ENCODE peak calls at places on chromosomes 11 and 22, in five cellular contexts. G is HepG2, L is H1, H is K562, J is GM12878. X is an unnamed sample.

GRCh38 chr11:86440305-86440716 is 65.6 kb downstream of the CCDC81 start:
- DNase-seq in G (no peak), H (no peak), L (no peak), J (no peak), X (no peak)

GRCh38 chr11:130055637-130056036 is 14.1 kb upstream of the APLP2 start:
- DNase-seq in J (no peak), L (no peak), G (no peak), H (no peak), X (no peak)

GRCh38 chr11:134562176-134562575 is 150.1 kb upstream of the B3GAT1 start:
- DNase-seq in L (no peak), G (no peak), H (no peak), J (no peak), X (no peak)

GRCh38 chr11:67320011-67320410 is 16.7 kb downstream of the SSH3 start:
- DNase-seq in G (no peak), L (no peak), H (no peak), J (no peak), X (no peak)

GRCh38 chr22:49133541-49133940 is 694.1 kb downstream of the BRD1 start:
- DNase-seq in G (no peak), H (no peak), L (no peak), J (no peak), X (no peak)

GRCh38 chr11:47378011-47378835 is at the start of gene SPI1:
- DNase-seq in G (no peak), H (peak), L (no peak), J (peak), X (no peak)

GRCh38 chr11:130269544-130269943 is 45.2 kb downstream of the ZBTB44 start:
- DNase-seq in L (no peak), G (no peak), H (no peak), J (peak), X (no peak)

GRCh38 chr11:56122073-56122472 is at the start of gene OR8H3:
- DNase-seq in G (no peak), L (no peak), H (no peak), J (no peak), X (no peak)

GRCh38 chr22:24330636-24331035 is 60.0 kb downstream of the SPECC1L start:
- DNase-seq in J (no peak), L (no peak), G (no peak), H (no peak), X (no peak)

GRCh38 chr22:34278121-34278520 is 357.8 kb upstream of the LARGE1 start:
- DNase-seq in G (no peak), L (no peak), J (no peak), H (no peak), X (no peak)

GRCh38 chr11:128503231-128503991 is 83.9 kb downstream of the ETS1 start:
- DNase-seq in L (no peak), H (no peak), G (no peak), J (no peak), X (no peak)

GRCh38 chr22:30279389-30279788 is 9.9 kb downstream of the CASTOR1 start:
- DNase-seq in J (no peak), G (no peak), H (no peak), L (no peak), X (no peak)

GRCh38 chr11:132140056-132140455 is 769.6 kb downstream of the NTM start:
- DNase-seq in J (no peak), G (no peak), L (no peak), H (no peak), X (no peak)

GRCh38 chr11:27700351-27701261 is at the start of gene BDNF:
- DNase-seq in L (no peak), H (no peak), G (no peak), J (no peak), X (no peak)

GRCh38 chr11:114616516-114616915 is 20.9 kb upstream of the NXPE4 start:
- DNase-seq in J (no peak), L (no peak), H (no peak), G (no peak), X (no peak)

GRCh38 chr11:20374746-20375305 is 11.3 kb downstream of the HTATIP2 start:
- DNase-seq in L (no peak), H (no peak), J (no peak), G (no peak), X (no peak)

GRCh38 chr11:20894296-20894695 is 224.9 kb downstream of the NELL1 start:
- DNase-seq in H (no peak), J (no peak), G (no peak), L (no peak), X (no peak)

GRCh38 chr22:23054531-23055257 is 15.6 kb upstream of the GNAZ start:
- DNase-seq in J (peak), G (no peak), H (no peak), L (no peak), X (no peak)

GRCh38 chr11:105699203-105699602 is 89.3 kb downstream of the GRIA4 start:
- DNase-seq in J (no peak), G (no peak), H (no peak), L (no peak), X (no peak)

GRCh38 chr11:117481036-117481435 is 153.4 kb downstream of the CEP164 start:
- DNase-seq in G (no peak), L (no peak), J (no peak), H (no peak), X (no peak)

GRCh38 chr22:33723915-33724314 is 196.4 kb downstream of the LARGE1 start:
- DNase-seq in H (no peak), J (no peak), G (no peak), L (no peak), X (no peak)

GRCh38 chr11:65261591-65262380 is at the start of gene POLA2:
- DNase-seq in L (peak), G (peak), H (peak), J (peak), X (peak)

GRCh38 chr22:29369460-29369859 is 18.9 kb downstream of the AP1B1 start:
- DNase-seq in G (no peak), J (no peak), L (peak), H (peak), X (no peak)

GRCh38 chr11:124481365-124482323 is 36.1 kb upstream of the OR8B8 start:
- DNase-seq in H (peak), J (no peak), L (no peak), G (peak), X (no peak)

GRCh38 chr22:23110922-23111527 is 30.8 kb downstream of the RSPH14 start:
- DNase-seq in H (peak), J (no peak), L (no peak), G (no peak), X (no peak)

DNA sequence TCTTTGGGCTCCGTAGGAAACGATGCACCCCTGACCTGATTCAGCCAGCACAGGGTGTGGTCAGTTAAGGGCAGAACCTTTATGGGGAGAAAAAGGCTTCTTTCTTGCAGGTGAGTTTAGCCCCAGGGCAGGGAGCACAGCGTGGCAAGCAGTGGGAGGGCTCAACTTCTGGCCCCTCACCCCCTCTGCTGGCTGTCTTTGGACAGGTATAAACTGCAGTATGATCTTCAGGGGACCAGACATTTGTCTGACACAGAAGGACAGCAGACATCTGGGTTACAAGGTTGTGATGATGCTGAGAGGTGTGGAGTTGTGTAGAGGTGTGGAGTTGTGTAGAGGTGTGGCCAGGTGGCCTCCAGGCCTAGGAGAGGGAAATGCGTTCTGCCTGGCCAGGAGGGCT is 324.0 kb upstream of the PLET1 start:
- DNase-seq in G (no peak), H (peak), J (no peak), L (peak), X (no peak)
- TF ChIP-seq ATF3 in G (no peak), H (no peak), J (no peak), L (no peak), X (no peak)

GRCh38 chr22:37222440-37222971 is 10.2 kb upstream of the SSTR3 start:
- DNase-seq in H (no peak), J (no peak), G (no peak), L (no peak), X (no peak)
- TF ChIP-seq CEBPB in H (no peak), J (no peak), G (no peak), L (no peak), X (no peak)

GRCh38 chr11:71470956-71471355 is 18.0 kb downstream of the NADSYN1 start:
- DNase-seq in H (no peak), L (no peak), G (no peak), J (no peak), X (no peak)
- TF ChIP-seq ATF3 in H (no peak), L (no peak), G (no peak), J (no peak), X (no peak)

DNA sequence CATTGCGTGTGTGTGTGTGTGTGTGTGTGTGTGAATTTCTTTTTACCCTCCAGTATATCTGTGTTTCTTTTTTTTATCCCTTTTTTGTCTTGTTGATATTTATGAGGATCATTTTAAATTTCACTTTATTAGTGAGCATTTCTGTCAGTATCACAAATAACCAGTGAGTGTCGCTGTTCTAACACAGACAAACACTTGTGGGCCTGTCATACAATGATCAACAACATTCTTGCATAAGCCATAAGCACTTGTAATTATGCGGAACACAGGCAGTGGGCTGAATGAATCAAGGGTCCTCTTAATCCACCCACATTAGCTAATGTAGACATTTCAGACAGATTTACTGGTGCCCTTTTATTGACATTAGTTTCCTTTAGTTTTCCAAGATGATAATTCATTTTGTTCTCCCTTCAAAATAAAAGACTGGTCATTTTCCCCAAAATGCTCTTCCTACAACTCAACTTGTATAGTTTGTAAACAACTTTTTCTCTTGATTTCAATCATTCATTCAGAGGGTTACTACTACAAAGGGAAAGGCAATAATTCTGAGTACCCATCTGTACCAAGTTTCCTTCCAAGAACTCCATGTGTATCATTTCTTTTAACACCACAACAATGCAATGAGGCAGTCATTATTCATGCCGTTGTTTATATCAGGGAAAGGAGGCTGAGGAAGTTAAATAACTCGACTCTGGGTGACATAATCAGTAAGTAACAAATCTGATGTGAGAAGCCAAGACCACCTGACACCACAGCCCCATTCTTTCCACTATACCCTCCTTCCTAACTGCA is 34.6 kb upstream of the ANO3 start:
- DNase-seq in H (peak), J (no peak), G (peak), L (no peak), X (peak)
- TF ChIP-seq CEBPB in H (peak), J (no peak), G (peak), L (no peak), X (no peak)

GRCh38 chr11:59259047-59259446 is 46.3 kb upstream of the MPEG1 start:
- DNase-seq in J (no peak), H (no peak), G (no peak), L (no peak), X (no peak)
- TF ChIP-seq ATF3 in J (no peak), H (no peak), G (no peak), L (no peak), X (no peak)

DNA sequence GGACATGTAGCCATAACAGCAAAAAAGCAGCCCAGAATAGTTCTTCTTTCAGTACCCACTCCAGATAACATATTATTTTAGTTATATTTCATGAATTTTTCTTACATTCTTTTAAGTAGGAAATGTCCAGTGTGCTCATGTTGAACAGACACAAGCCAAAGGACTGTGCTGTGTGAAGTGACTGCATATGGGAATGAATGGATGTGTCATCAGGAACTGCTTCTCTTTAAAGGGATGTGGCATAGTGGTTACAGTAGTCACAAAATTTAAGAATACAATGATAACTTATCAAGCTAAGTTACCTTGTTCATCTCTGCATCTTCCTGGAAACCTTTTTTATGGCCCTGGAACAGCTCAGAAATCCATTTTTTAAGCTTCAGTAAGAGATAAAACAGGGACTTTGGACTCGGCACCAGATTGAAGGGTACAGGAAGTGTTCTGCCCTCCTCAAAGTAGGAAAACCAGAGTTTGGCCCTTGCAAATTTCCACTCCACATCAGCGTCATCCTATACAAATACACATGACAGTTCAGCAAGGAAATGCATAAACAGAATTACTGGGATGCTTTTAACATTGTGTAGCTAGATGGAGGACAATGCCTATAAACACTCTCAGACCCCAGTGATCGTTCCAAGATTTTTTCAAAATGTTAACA is 112.8 kb downstream of the TRPC6 start:
- DNase-seq in J (no peak), L (no peak), G (peak), H (no peak), X (no peak)
- TF ChIP-seq CEBPB in J (no peak), L (no peak), G (no peak), H (no peak), X (no peak)

DNA sequence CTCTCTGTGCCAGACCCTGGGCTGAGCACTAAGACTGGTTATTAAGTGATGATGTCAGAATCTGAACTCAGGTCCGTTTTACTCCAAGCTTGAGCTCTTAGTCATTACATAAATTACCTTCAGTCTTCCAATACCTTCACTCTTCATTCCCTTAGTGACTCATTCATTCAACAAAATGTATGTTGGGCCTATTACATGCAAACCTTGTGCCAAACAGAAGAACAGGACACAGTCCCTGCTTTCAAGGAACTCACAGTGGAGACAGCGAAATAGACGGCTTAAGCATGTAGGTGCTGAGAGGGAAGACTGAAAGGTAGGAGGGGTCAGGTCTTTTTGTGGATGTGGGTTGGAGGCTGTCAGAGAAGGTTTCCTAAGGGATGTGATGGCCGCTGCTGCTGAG is 3.3 kb downstream of the KCTD14 start:
- DNase-seq in L (no peak), G (peak), H (no peak), J (no peak), X (no peak)
- TF ChIP-seq ATF3 in L (no peak), G (no peak), H (no peak), J (no peak), X (no peak)

DNA sequence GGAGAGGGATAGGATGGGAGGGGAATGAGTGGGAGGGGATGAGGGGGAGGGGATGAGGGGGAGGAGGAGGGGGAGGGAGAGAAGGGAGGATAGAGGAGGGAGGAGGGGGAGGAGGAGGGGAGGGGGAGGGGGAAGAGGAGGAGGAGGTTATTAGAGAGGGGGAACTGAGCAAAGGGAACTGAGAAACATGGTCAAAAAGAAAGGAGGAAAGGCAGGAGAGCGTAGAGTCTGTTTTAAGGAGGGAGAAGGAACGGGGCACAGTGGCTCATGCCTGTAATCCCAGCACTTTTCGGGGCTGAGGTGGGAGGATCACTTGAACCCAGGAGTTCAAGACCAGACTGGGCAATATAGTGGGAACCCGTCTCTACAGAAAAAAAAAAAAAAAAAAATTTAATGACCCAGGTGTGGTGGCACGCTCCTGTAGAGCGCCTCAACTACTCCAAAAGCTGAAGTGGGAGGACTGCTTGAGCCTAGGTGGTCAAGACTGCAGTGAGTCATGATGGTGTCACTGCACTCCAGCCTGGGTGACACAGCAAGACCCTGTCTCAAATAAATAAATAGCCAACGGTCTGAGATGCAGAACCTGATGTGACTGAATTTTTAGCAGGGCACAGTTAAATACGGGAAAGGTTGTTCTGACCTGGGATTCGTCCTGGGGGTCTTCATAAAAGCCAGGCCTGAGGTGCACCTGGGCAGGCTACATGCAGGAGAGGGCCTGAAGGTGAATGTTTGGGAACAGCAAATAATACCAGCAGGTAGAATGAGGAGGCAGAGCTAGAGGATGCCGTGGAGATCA is 4.0 kb downstream of the B3GNT6 start:
- DNase-seq in G (no peak), H (no peak), L (no peak), J (no peak), X (no peak)
- TF ChIP-seq CEBPB in G (no peak), H (no peak), L (no peak), J (no peak), X (no peak)

X was measured in HCT116.